ENCODE peak calls at places on chromosomes 7 and 10, in seven cellular contexts. One of them, this sample, is unnamed.

GRCh38 chr7:4648111-4648510 is 34.0 kb upstream of the FOXK1 start:
- DNase-seq in mucosa of gallbladder: no peak
- DNase-seq in activated CD4-positive, alpha-beta memory T cell treated with anti-CD3 and anti-CD28 coated beads for 36 hours: no peak
- DNase-seq in caudate nucleus: no peak
- DNase-seq in T-helper 17 cell: no peak
- DNase-seq in stimulated activated naive B cell treated with anti-CD40 and anti-IgM and Interleukin-4, amounts not matched to agents 10 μg/mL and 1 μg/mL and 100 μg/mL, for 72 hours: no peak
- DNase-seq in CD4-positive, alpha-beta memory T cell: no peak
- DNase-seq in this sample: peak

GRCh38 chr7:86313842-86314241 is 329.9 kb upstream of the GRM3 start:
- DNase-seq in T-helper 17 cell: no peak
- DNase-seq in caudate nucleus: no peak
- DNase-seq in stimulated activated naive B cell treated with anti-CD40 and anti-IgM and Interleukin-4, amounts not matched to agents 10 μg/mL and 1 μg/mL and 100 μg/mL, for 72 hours: no peak
- DNase-seq in activated CD4-positive, alpha-beta memory T cell treated with anti-CD3 and anti-CD28 coated beads for 36 hours: no peak
- DNase-seq in mucosa of gallbladder: no peak
- DNase-seq in CD4-positive, alpha-beta memory T cell: no peak
- DNase-seq in this sample: no peak

GRCh38 chr7:86629-87028 is 105.7 kb upstream of the FAM20C start:
- DNase-seq in CD4-positive, alpha-beta memory T cell: no peak
- DNase-seq in stimulated activated naive B cell treated with anti-CD40 and anti-IgM and Interleukin-4, amounts not matched to agents 10 μg/mL and 1 μg/mL and 100 μg/mL, for 72 hours: no peak
- DNase-seq in caudate nucleus: no peak
- DNase-seq in T-helper 17 cell: no peak
- DNase-seq in activated CD4-positive, alpha-beta memory T cell treated with anti-CD3 and anti-CD28 coated beads for 36 hours: no peak
- DNase-seq in mucosa of gallbladder: no peak
- DNase-seq in this sample: no peak

GRCh38 chr7:15832996-15833395 is 146.5 kb upstream of the MEOX2 start:
- DNase-seq in caudate nucleus: no peak
- DNase-seq in T-helper 17 cell: no peak
- DNase-seq in mucosa of gallbladder: peak
- DNase-seq in activated CD4-positive, alpha-beta memory T cell treated with anti-CD3 and anti-CD28 coated beads for 36 hours: no peak
- DNase-seq in CD4-positive, alpha-beta memory T cell: no peak
- DNase-seq in stimulated activated naive B cell treated with anti-CD40 and anti-IgM and Interleukin-4, amounts not matched to agents 10 μg/mL and 1 μg/mL and 100 μg/mL, for 72 hours: no peak
- DNase-seq in this sample: no peak

GRCh38 chr7:69078997-69079769 is 519.1 kb upstream of the AUTS2 start:
- DNase-seq in CD4-positive, alpha-beta memory T cell: no peak
- DNase-seq in activated CD4-positive, alpha-beta memory T cell treated with anti-CD3 and anti-CD28 coated beads for 36 hours: no peak
- DNase-seq in mucosa of gallbladder: peak
- DNase-seq in caudate nucleus: no peak
- DNase-seq in T-helper 17 cell: no peak
- DNase-seq in stimulated activated naive B cell treated with anti-CD40 and anti-IgM and Interleukin-4, amounts not matched to agents 10 μg/mL and 1 μg/mL and 100 μg/mL, for 72 hours: no peak
- DNase-seq in this sample: no peak

GRCh38 chr10:74058071-74058470 is 60.2 kb downstream of the VCL start:
- DNase-seq in mucosa of gallbladder: no peak
- DNase-seq in CD4-positive, alpha-beta memory T cell: no peak
- DNase-seq in activated CD4-positive, alpha-beta memory T cell treated with anti-CD3 and anti-CD28 coated beads for 36 hours: no peak
- DNase-seq in stimulated activated naive B cell treated with anti-CD40 and anti-IgM and Interleukin-4, amounts not matched to agents 10 μg/mL and 1 μg/mL and 100 μg/mL, for 72 hours: no peak
- DNase-seq in T-helper 17 cell: no peak
- DNase-seq in caudate nucleus: no peak
- DNase-seq in this sample: no peak

GRCh38 chr7:127967276-127967675 is 64.0 kb downstream of the LRRC4 start:
- DNase-seq in stimulated activated naive B cell treated with anti-CD40 and anti-IgM and Interleukin-4, amounts not matched to agents 10 μg/mL and 1 μg/mL and 100 μg/mL, for 72 hours: no peak
- DNase-seq in T-helper 17 cell: no peak
- DNase-seq in caudate nucleus: no peak
- DNase-seq in mucosa of gallbladder: no peak
- DNase-seq in CD4-positive, alpha-beta memory T cell: no peak
- DNase-seq in activated CD4-positive, alpha-beta memory T cell treated with anti-CD3 and anti-CD28 coated beads for 36 hours: no peak
- DNase-seq in this sample: no peak

GRCh38 chr7:41928781-41929180 is 225.9 kb upstream of the INHBA start:
- DNase-seq in mucosa of gallbladder: no peak
- DNase-seq in stimulated activated naive B cell treated with anti-CD40 and anti-IgM and Interleukin-4, amounts not matched to agents 10 μg/mL and 1 μg/mL and 100 μg/mL, for 72 hours: no peak
- DNase-seq in CD4-positive, alpha-beta memory T cell: no peak
- DNase-seq in caudate nucleus: no peak
- DNase-seq in T-helper 17 cell: no peak
- DNase-seq in activated CD4-positive, alpha-beta memory T cell treated with anti-CD3 and anti-CD28 coated beads for 36 hours: no peak
- DNase-seq in this sample: no peak

GRCh38 chr7:86765931-86766330 is 122.2 kb downstream of the GRM3 start:
- DNase-seq in T-helper 17 cell: no peak
- DNase-seq in CD4-positive, alpha-beta memory T cell: no peak
- DNase-seq in caudate nucleus: no peak
- DNase-seq in stimulated activated naive B cell treated with anti-CD40 and anti-IgM and Interleukin-4, amounts not matched to agents 10 μg/mL and 1 μg/mL and 100 μg/mL, for 72 hours: no peak
- DNase-seq in activated CD4-positive, alpha-beta memory T cell treated with anti-CD3 and anti-CD28 coated beads for 36 hours: no peak
- DNase-seq in mucosa of gallbladder: no peak
- DNase-seq in this sample: no peak

GRCh38 chr7:142459557-142459963 is 201.7 kb upstream of the PRSS58 start:
- DNase-seq in activated CD4-positive, alpha-beta memory T cell treated with anti-CD3 and anti-CD28 coated beads for 36 hours: peak
- DNase-seq in stimulated activated naive B cell treated with anti-CD40 and anti-IgM and Interleukin-4, amounts not matched to agents 10 μg/mL and 1 μg/mL and 100 μg/mL, for 72 hours: no peak
- DNase-seq in CD4-positive, alpha-beta memory T cell: peak
- DNase-seq in mucosa of gallbladder: peak
- DNase-seq in T-helper 17 cell: no peak
- DNase-seq in caudate nucleus: no peak
- DNase-seq in this sample: no peak

GRCh38 chr7:72213769-72214168 is 198.4 kb downstream of the CALN1 start:
- DNase-seq in caudate nucleus: no peak
- DNase-seq in stimulated activated naive B cell treated with anti-CD40 and anti-IgM and Interleukin-4, amounts not matched to agents 10 μg/mL and 1 μg/mL and 100 μg/mL, for 72 hours: no peak
- DNase-seq in mucosa of gallbladder: no peak
- DNase-seq in activated CD4-positive, alpha-beta memory T cell treated with anti-CD3 and anti-CD28 coated beads for 36 hours: no peak
- DNase-seq in T-helper 17 cell: no peak
- DNase-seq in CD4-positive, alpha-beta memory T cell: no peak
- DNase-seq in this sample: no peak

GRCh38 chr7:1558181-1558811 is 2.3 kb upstream of the TMEM184A start:
- DNase-seq in activated CD4-positive, alpha-beta memory T cell treated with anti-CD3 and anti-CD28 coated beads for 36 hours: no peak
- DNase-seq in mucosa of gallbladder: no peak
- DNase-seq in stimulated activated naive B cell treated with anti-CD40 and anti-IgM and Interleukin-4, amounts not matched to agents 10 μg/mL and 1 μg/mL and 100 μg/mL, for 72 hours: no peak
- DNase-seq in T-helper 17 cell: no peak
- DNase-seq in caudate nucleus: no peak
- DNase-seq in CD4-positive, alpha-beta memory T cell: no peak
- DNase-seq in this sample: peak

GRCh38 chr10:5968037-5968680 is 9.2 kb downstream of the IL15RA start:
- DNase-seq in mucosa of gallbladder: no peak
- DNase-seq in activated CD4-positive, alpha-beta memory T cell treated with anti-CD3 and anti-CD28 coated beads for 36 hours: no peak
- DNase-seq in T-helper 17 cell: no peak
- DNase-seq in caudate nucleus: no peak
- DNase-seq in stimulated activated naive B cell treated with anti-CD40 and anti-IgM and Interleukin-4, amounts not matched to agents 10 μg/mL and 1 μg/mL and 100 μg/mL, for 72 hours: no peak
- DNase-seq in CD4-positive, alpha-beta memory T cell: no peak
- DNase-seq in this sample: no peak

GRCh38 chr7:51428226-51428887 is 111.7 kb upstream of the COBL start:
- DNase-seq in mucosa of gallbladder: no peak
- DNase-seq in stimulated activated naive B cell treated with anti-CD40 and anti-IgM and Interleukin-4, amounts not matched to agents 10 μg/mL and 1 μg/mL and 100 μg/mL, for 72 hours: no peak
- DNase-seq in T-helper 17 cell: no peak
- DNase-seq in activated CD4-positive, alpha-beta memory T cell treated with anti-CD3 and anti-CD28 coated beads for 36 hours: no peak
- DNase-seq in CD4-positive, alpha-beta memory T cell: no peak
- DNase-seq in caudate nucleus: no peak
- DNase-seq in this sample: no peak

GRCh38 chr7:108449577-108449920 is 6.7 kb downstream of the NRCAM start:
- DNase-seq in CD4-positive, alpha-beta memory T cell: no peak
- DNase-seq in activated CD4-positive, alpha-beta memory T cell treated with anti-CD3 and anti-CD28 coated beads for 36 hours: no peak
- DNase-seq in mucosa of gallbladder: no peak
- DNase-seq in stimulated activated naive B cell treated with anti-CD40 and anti-IgM and Interleukin-4, amounts not matched to agents 10 μg/mL and 1 μg/mL and 100 μg/mL, for 72 hours: no peak
- DNase-seq in T-helper 17 cell: no peak
- DNase-seq in caudate nucleus: no peak
- DNase-seq in this sample: no peak

This sample was measured in natural killer cell treated with Interleukin-12 subunit alpha and Interleukin-12 subunit beta and Interleukin-15 and Interleukin-18, amount 100 ng/mL, for 72 hours.